ENCODE peak calls at places on chromosomes 13 and 19, in nine cellular contexts. K is Peyer's patch, A is gastrocnemius medialis, P is A549, O is lower leg skin, G is upper lobe of left lung, Z is endothelial cell of umbilical vein, M is ovary, J is suprapubic skin. H is an unnamed sample.

GRCh38 chr13:53004605-53005004 is 24.0 kb upstream of the OLFM4 start:
- DNase-seq in K (no peak), A (no peak), P (no peak), O (no peak), G (no peak), Z (no peak), M (no peak), J (no peak), H (no peak)

GRCh38 chr13:112058941-112059340 is 8.0 kb upstream of the SOX1 start:
- DNase-seq in K (no peak), A (no peak), P (no peak), O (no peak), G (no peak), Z (no peak), M (no peak), J (peak), H (no peak)

GRCh38 chr13:73201601-73202000 is 142.8 kb downstream of the KLF5 start:
- DNase-seq in K (no peak), A (no peak), P (no peak), O (no peak), G (no peak), Z (no peak), M (no peak), J (no peak), H (no peak)

GRCh38 chr19:33301011-33301899 is 1.1 kb downstream of the CEBPA start:
- DNase-seq in K (no peak), A (no peak), P (peak), O (no peak), G (peak), Z (no peak), M (no peak), J (no peak), H (no peak)

GRCh38 chr19:30669329-30670010 is 297.3 kb downstream of the ZNF536 start:
- DNase-seq in K (peak), A (no peak), P (peak), O (peak), G (peak), Z (peak), M (peak), J (no peak), H (peak)

GRCh38 chr13:45994752-45995151 is 57.8 kb downstream of the ZC3H13 start:
- DNase-seq in K (no peak), A (no peak), P (no peak), O (no peak), G (no peak), Z (no peak), M (no peak), J (no peak), H (no peak)

GRCh38 chr13:102293723-102294122 is 108.1 kb downstream of the FGF14 start:
- DNase-seq in K (no peak), A (no peak), P (no peak), O (no peak), G (no peak), Z (no peak), M (no peak), J (no peak), H (no peak)

GRCh38 chr19:16467581-16467980 is 4.2 kb downstream of the EPS15L1 start:
- DNase-seq in K (no peak), A (no peak), P (no peak), O (no peak), G (no peak), Z (no peak), M (no peak), J (no peak), H (no peak)

GRCh38 chr13:21620858-21621257 is 16.9 kb upstream of the MICU2 start:
- DNase-seq in K (no peak), A (no peak), P (no peak), O (no peak), G (no peak), Z (no peak), M (no peak), J (no peak), H (no peak)

GRCh38 chr19:3975637-3976087 is 4.8 kb upstream of the DAPK3 start:
- DNase-seq in K (no peak), A (no peak), P (no peak), O (no peak), G (no peak), Z (no peak), M (no peak), J (no peak), H (no peak)

GRCh38 chr19:32022044-32022945 is 323.1 kb upstream of the ZNF507 start:
- DNase-seq in K (no peak), A (no peak), P (no peak), O (no peak), G (no peak), Z (no peak), M (no peak), J (no peak), H (no peak)

GRCh38 chr19:53471916-53472315 is 4.4 kb downstream of the ZNF813 start:
- DNase-seq in K (no peak), A (no peak), P (no peak), O (no peak), G (no peak), Z (no peak), M (no peak), J (no peak), H (no peak)

GRCh38 chr19:53467138-53467502 is 413 bp upstream of the ZNF813 start:
- DNase-seq in K (peak), A (no peak), P (no peak), O (no peak), G (peak), Z (no peak), M (no peak), J (no peak), H (no peak)

GRCh38 chr19:53466726-53467125 is 807 bp upstream of the ZNF813 start:
- DNase-seq in K (no peak), A (no peak), P (no peak), O (no peak), G (no peak), Z (peak), M (no peak), J (no peak), H (no peak)

GRCh38 chr19:53463263-53463662 is 4.3 kb upstream of the ZNF813 start:
- DNase-seq in K (no peak), A (no peak), P (no peak), O (no peak), G (peak), Z (peak), M (peak), J (no peak), H (peak)

GRCh38 chr19:53467503-53468262 is at the start of gene ZNF813:
- DNase-seq in K (peak), A (peak), P (peak), O (peak), G (peak), Z (peak), M (peak), J (peak), H (peak)
- TF ChIP-seq POLR2A in K (no peak), A (peak), P (peak), O (no peak), G (peak), Z (peak), M (peak), J (no peak), H (peak)

DNA sequence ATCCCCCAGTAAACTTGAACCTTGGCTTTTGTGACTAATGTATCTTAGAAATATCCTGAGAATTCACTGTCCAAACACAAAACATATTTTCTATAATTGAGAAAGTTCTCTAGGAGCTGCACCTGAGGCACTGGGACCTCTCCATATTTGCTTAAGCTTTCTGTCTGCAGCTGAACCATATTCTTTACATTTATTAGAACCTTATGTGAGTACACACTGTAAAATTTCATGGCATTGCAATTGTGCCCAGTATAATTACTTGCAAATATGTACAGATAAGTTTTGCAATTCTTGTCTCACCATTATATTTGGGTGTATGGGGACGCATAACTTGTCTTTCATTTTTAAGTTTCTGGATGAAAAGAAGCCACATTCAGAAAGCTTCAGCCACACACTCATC is 280.7 kb upstream of the KLHL1 start:
- DNase-seq in K (no peak), A (no peak), P (no peak), O (no peak), G (no peak), Z (no peak), M (no peak), J (no peak), H (no peak)
- TF ChIP-seq CTCF in K (no peak), A (no peak), P (no peak), O (no peak), G (no peak), Z (no peak), M (no peak), J (no peak), H (no peak)

DNA sequence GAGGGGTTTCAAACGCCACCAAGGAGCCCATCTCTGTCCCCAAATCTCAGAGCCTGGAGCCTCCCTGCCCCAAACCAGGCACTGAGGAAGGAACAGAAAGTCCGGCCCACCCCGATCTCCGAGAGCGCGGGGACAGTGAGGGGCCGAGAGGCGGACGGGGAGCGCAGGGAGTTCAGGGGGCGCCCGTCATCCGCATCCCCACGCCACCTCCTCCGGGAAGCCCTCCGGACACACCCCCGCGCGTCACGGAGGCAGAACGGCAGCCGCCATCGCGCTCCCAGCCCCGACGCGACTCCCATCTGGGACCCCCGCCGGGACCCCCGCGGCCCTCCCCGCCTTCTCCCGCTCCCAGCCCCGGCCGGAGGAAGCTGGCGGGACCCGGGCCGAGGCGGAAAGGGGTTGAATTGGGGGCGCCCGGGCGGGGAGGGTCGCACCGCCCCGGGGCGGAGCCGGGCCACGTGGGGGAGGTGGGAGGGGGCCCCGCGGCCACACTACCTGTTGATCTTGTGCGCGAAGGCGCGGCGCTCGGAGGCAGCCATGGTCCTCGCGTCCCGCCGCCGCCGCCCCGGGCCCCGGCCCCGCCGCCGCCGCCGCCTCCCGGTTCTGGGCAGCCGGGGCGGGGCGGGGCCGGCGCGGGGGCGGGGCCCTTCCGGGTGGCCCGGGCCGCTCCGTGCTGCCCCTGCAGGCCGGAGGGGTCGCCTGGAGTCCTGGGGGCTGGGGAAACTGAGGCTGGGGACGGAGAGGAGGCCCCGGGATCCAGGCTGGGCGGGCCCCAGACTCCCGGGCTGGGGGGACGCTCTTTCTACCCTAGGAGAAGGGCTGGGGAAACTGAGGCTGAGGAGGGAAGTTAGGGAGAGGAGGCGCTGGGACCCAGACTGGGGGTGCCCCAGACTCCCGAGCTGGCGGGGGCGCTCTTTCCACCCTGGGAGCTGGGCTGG is at the start of gene DOCK6:
- DNase-seq in K (peak), A (no peak), P (no peak), O (no peak), G (peak), Z (no peak), M (peak), J (no peak), H (peak)
- TF ChIP-seq POLR2A in K (no peak), A (peak), P (no peak), O (no peak), G (peak), Z (no peak), M (no peak), J (no peak), H (no peak)

DNA sequence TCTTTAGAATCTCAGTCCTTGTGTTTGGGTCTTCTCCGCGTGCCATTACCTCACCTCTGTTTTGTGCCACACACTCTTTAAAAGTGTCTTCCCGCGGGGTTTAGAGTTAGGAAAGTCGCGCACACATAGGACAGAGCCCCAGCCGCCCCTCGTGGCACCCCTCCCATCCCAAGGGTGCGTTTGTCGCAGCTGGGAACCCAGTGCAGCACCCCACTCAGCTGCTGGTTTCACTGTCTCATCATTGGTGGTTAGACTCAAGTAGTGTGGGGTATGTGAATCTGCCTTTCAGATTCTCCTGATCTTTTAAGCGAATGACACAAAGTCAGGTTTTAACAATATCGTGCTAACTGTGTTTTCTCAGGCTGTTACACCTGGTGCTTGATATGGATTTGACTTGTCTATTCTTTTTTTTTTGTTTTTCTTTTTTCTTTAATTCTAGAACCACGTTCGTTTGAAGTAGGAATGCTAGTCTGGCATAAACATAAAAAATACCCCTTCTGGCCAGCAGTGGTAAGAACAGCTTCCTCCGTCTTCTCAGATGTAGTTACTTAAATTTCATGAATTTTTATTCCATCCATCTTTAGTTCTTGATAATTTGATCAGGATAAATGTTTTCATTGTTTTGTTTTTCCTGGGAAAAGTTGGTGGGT is 19.5 kb upstream of the NDUFS7 start:
- DNase-seq in K (no peak), A (no peak), P (no peak), O (no peak), G (no peak), Z (no peak), M (no peak), J (no peak), H (no peak)
- TF ChIP-seq CTCF in K (no peak), A (no peak), P (no peak), O (no peak), G (no peak), Z (no peak), M (no peak), J (no peak), H (no peak)

DNA sequence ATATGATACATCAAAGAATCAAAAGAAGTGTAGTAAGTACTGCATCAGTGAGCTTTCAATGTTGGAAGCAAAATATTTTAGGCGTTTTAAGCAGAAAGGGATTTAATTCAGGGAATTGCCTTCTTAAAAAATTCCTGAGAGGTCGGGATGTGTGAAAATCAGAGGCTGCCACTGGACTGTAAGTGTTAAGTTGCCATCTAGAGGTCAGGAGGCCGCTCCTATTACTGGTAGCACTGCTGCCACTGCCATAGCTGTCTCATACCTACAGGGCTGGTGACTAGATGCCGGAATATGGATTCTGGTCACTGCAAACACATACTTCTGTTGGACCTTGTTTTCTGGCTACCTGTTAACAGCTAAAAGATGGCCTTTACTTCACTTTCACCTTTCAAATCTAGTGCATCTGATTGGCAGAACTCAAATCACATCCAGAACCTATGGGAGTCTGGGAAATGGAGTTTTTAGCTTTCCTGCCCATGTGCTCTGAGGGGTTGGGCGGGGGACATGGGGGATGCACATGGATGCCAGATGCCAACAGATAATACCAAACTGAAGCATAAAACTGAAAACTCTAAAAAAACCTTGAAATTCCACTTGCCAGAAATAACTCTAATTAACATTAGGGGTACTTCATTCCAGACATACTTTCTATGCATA is 29.8 kb downstream of the DGKH start:
- DNase-seq in K (no peak), A (no peak), P (peak), O (no peak), G (no peak), Z (no peak), M (no peak), J (no peak), H (no peak)
- TF ChIP-seq POLR2A in K (no peak), A (no peak), P (no peak), O (no peak), G (no peak), Z (no peak), M (no peak), J (no peak), H (no peak)

GRCh38 chr13:107649071-107649470 is 566.3 kb downstream of the LIG4 start:
- DNase-seq in K (no peak), A (no peak), P (no peak), O (no peak), G (no peak), Z (no peak), M (no peak), J (no peak), H (no peak)

DNA sequence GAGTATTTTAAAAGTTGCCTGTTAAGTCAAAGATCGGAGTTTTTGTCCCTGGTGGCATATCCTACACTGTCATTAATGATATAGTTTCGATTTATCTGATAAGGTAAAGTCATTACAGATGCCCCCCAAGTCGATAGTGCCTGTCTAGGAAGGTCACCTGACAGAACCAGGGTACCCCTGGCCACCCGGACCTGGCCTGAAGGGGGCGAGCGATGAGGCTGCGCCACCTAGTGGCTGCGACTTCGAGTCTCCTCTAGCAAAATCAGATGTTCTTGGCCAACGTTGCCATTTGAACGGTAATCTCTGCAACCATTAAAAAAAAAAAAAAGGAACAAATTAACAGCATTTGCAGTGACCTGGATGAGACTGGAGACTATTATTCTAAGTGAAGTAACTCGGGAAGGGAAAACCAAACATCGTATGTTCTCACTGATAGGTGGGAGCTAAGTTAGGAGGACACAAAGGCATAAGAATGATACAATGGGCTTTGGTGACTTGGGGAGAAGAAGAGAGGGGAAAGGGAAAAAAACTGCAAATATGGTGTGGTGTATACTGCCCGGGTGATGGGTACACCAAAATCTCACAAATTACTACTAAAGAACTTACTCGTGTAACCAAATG is 565.1 kb downstream of the LIG4 start:
- DNase-seq in K (no peak), A (no peak), P (peak), O (no peak), G (peak), Z (peak), M (no peak), J (no peak), H (peak)
- TF ChIP-seq CTCF in K (no peak), A (peak), P (peak), O (no peak), G (peak), Z (peak), M (peak), J (no peak), H (peak)

GRCh38 chr13:62300021-62300420 is 884.4 kb upstream of the PCDH20 start:
- DNase-seq in K (no peak), A (no peak), P (no peak), O (no peak), G (no peak), Z (no peak), M (no peak), J (no peak), H (no peak)
- TF ChIP-seq POLR2A in K (no peak), A (no peak), P (no peak), O (no peak), G (no peak), Z (no peak), M (no peak), J (no peak), H (no peak)

GRCh38 chr19:13838071-13838942 is 38.6 kb upstream of the NANOS3 start:
- DNase-seq in K (no peak), A (no peak), P (no peak), O (no peak), G (no peak), Z (no peak), M (no peak), J (no peak), H (no peak)
- TF ChIP-seq CTCF in K (no peak), A (no peak), P (no peak), O (no peak), G (no peak), Z (no peak), M (no peak), J (no peak), H (no peak)

GRCh38 chr13:99624936-99625540 is 123.8 kb downstream of the TM9SF2 start:
- DNase-seq in K (no peak), A (no peak), P (no peak), O (no peak), G (no peak), Z (no peak), M (no peak), J (no peak), H (no peak)
- TF ChIP-seq POLR2A in K (no peak), A (no peak), P (no peak), O (no peak), G (no peak), Z (no peak), M (no peak), J (no peak), H (no peak)

GRCh38 chr19:39516270-39516669 is 1.3 kb downstream of the SELENOV start:
- DNase-seq in K (no peak), A (no peak), P (no peak), O (no peak), G (no peak), Z (no peak), M (no peak), J (no peak), H (no peak)
- TF ChIP-seq CTCF in K (no peak), A (no peak), P (no peak), O (no peak), G (no peak), Z (no peak), M (no peak), J (no peak), H (no peak)